ENCODE peak calls at places on chromosomes 11 and 22, in nine cellular contexts. E is AG04450, W is caudate nucleus, J is PC-3, A is PC-9, Q is A549, N is adrenal gland, G is colonic mucosa, Z is fibroblast of lung. U is an unnamed sample.
A peak's percentile ranks its signal among the peaks of the same experiment; 100 is the strongest.

GRCh38 chr11:88357323-88358039 is 19.9 kb upstream of the CTSC start:
- DNase-seq in E (no peak), W (no peak), J (peak; percentile 87), A (no peak), Q (peak; percentile 47), N (no peak), G (no peak), Z (peak; percentile 61), U (no peak)

GRCh38 chr11:129280027-129280811 is 88.1 kb upstream of the ARHGAP32 start:
- DNase-seq in E (no peak), W (no peak), J (peak; percentile 92), A (no peak), Q (no peak), N (peak; percentile 43), G (no peak), Z (peak; percentile 70), U (no peak)

GRCh38 chr11:19953342-19953741 is 206.9 kb downstream of the DBX1 start:
- DNase-seq in E (no peak), W (no peak), J (no peak), A (no peak), Q (peak; percentile 36), N (no peak), G (no peak), Z (peak; percentile 77), U (no peak)

GRCh38 chr11:86980397-86980796 is 25.2 kb upstream of the FZD4 start:
- DNase-seq in E (no peak), W (no peak), J (no peak), A (no peak), Q (no peak), N (no peak), G (no peak), Z (no peak), U (no peak)

GRCh38 chr11:67418476-67419281 is 3.2 kb downstream of the CARNS1 start:
- DNase-seq in E (no peak), W (no peak), J (no peak), A (peak; percentile 50), Q (no peak), N (no peak), G (no peak), Z (no peak), U (no peak)

GRCh38 chr11:72015511-72016061 is 16.9 kb downstream of the IL18BP start:
- DNase-seq in E (no peak), W (no peak), J (peak; percentile 42), A (no peak), Q (peak; percentile 49), N (no peak), G (no peak), Z (peak; percentile 29), U (no peak)

GRCh38 chr11:4068962-4069361 is 25.6 kb upstream of the RRM1 start:
- DNase-seq in E (no peak), W (no peak), J (no peak), A (no peak), Q (no peak), N (no peak), G (no peak), Z (peak; percentile 34), U (no peak)

GRCh38 chr11:15942936-15943335 is 413.4 kb downstream of the SOX6 start:
- DNase-seq in E (no peak), W (no peak), J (no peak), A (no peak), Q (no peak), N (no peak), G (no peak), Z (no peak), U (no peak)

GRCh38 chr11:59172345-59173079 is 580 bp downstream of the DTX4 start:
- DNase-seq in E (no peak), W (no peak), J (peak; percentile 13), A (peak; percentile 61), Q (no peak), N (no peak), G (peak; percentile 69), Z (no peak), U (no peak)

GRCh38 chr11:94871491-94872185 is 101.7 kb downstream of the CWC15 start:
- DNase-seq in E (no peak), W (no peak), J (no peak), A (no peak), Q (no peak), N (no peak), G (no peak), Z (no peak), U (no peak)

GRCh38 chr11:71333473-71333872 is 81.1 kb upstream of the SHANK2 start:
- DNase-seq in E (no peak), W (no peak), J (no peak), A (no peak), Q (no peak), N (no peak), G (no peak), Z (no peak), U (no peak)

GRCh38 chr11:124832571-124832970 is 32.4 kb upstream of the MSANTD2 start:
- DNase-seq in E (no peak), W (no peak), J (peak; percentile 89), A (no peak), Q (no peak), N (no peak), G (no peak), Z (peak; percentile 48), U (no peak)

DNA sequence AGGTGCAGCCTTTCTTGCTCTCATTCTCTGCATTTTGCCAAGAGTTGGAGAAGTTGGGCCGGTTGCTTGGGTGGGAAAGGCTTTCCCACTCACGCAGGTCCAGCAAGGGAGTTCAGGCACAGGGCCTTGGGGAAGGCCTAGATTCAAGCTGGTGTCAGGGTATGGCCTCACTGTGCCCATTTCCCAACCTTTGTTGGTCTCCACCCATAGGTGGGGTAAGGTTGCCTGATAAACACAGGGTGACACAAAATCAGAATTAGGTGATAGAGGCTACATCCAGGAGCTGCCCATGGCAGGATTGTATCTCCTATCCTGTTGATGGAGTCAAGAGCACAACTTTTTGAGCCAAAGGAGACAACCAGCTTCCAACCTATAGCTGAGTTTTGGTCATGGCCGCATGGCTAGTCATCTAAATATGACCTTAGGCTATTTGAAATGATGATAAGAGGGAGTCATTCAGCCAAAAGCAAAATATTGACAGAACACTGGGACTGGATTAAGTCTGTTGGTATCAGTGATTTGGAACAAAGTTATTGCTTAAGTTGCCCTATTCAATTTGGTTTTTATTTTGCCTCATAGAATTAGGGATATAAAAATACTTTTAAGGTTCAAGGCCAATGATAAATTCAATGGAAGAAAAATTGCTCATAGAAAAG is 20.9 kb downstream of the CAT start:
- DNase-seq in E (no peak), W (no peak), J (no peak), A (no peak), Q (no peak), N (no peak), G (no peak), Z (no peak), U (no peak)
- H3K27ac ChIP-seq in E (no peak overlapping the region), W (no peak overlapping the region), J (no peak overlapping the region), A (no peak overlapping the region), Q (no peak overlapping the region), N (no peak overlapping the region), G (no peak overlapping the region), Z (no peak overlapping the region), U (no peak overlapping the region)

GRCh38 chr22:47278655-47279054 is 516.2 kb downstream of the TBC1D22A start:
- DNase-seq in E (no peak), W (no peak), J (no peak), A (no peak), Q (no peak), N (no peak), G (no peak), Z (no peak), U (no peak)
- H3K27ac ChIP-seq in E (no peak overlapping the region), W (no peak overlapping the region), J (no peak overlapping the region), A (no peak overlapping the region), Q (no peak overlapping the region), N (no peak overlapping the region), G (no peak overlapping the region), Z (no peak overlapping the region), U (no peak overlapping the region)

GRCh38 chr11:47791774-47792173 is 24.6 kb upstream of the FNBP4 start:
- DNase-seq in E (no peak), W (no peak), J (no peak), A (no peak), Q (no peak), N (no peak), G (no peak), Z (no peak), U (no peak)
- H3K27ac ChIP-seq in E (no peak overlapping the region), W (no peak overlapping the region), J (no peak overlapping the region), A (no peak overlapping the region), Q (no peak overlapping the region), N (peak overlapping the region; percentile 39), G (no peak overlapping the region), Z (no peak overlapping the region), U (peak overlapping the region; percentile 86)

GRCh38 chr22:28021998-28022660 is 103.1 kb upstream of the PITPNB start:
- DNase-seq in E (no peak), W (no peak), J (no peak), A (no peak), Q (no peak), N (peak; percentile 13), G (peak; percentile 15), Z (no peak), U (no peak)

GRCh38 chr22:28019360-28019759 is 100.3 kb upstream of the PITPNB start:
- DNase-seq in E (no peak), W (no peak), J (peak; percentile 74), A (peak; percentile 59), Q (no peak), N (peak; percentile 78), G (no peak), Z (peak; percentile 29), U (peak; percentile 39)

GRCh38 chr22:28018461-28018927 is 99.4 kb upstream of the PITPNB start:
- DNase-seq in E (no peak), W (no peak), J (no peak), A (no peak), Q (no peak), N (peak; percentile 17), G (no peak), Z (no peak), U (no peak)

GRCh38 chr22:28021116-28021997 is 102.3 kb upstream of the PITPNB start:
- DNase-seq in E (no peak), W (no peak), J (no peak), A (no peak), Q (no peak), N (peak; percentile 16), G (peak; percentile 13), Z (no peak), U (peak; percentile 24)

DNA sequence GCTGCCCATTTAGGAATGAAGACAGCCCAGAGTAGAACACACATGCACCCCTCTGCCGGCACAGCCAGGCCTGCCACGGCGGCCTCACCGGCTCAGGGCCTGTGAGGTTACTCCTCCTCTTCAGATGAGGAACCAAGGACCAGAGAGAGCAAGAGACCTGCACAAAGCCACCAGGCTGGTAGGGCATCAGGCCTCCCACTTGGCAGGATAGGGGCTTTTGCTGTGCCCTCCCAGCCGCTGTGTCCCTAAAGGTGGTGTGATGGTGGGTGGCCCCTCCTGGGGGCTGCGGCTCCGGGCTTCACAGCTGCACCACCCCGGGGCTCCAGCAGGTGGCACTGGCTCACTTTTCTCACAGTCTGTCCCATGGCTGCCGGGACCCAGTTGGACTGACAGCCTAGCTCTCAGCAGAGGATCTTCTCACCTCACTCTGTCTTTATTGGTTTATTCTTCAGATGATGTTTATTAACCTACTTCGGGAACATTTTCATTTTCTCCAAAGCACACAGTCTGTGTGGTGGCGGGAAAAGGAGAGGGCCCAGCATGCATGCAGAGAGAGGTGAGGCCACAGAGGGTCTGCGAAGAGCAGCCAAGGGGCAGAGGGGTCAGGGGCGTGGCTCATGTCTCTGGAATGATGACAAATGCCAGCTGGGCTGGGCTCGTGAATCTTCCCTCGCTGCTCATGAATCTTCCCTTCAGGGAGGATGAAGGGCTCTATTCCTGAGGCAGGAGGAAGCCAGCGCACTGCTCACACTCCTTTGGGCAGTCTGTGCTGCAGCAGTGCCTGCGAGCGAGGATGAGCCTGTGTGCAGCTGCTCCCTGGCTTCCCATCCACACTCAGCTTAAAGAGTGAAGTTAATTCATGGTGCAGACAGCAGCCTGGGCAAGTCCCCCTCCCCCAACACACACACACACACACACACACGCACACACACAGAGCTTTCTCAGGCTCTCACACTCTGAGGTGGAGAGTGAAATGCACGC is 101.1 kb upstream of the PITPNB start:
- DNase-seq in E (no peak), W (peak; percentile 32), J (peak; percentile 52), A (peak; percentile 55), Q (peak; percentile 44), N (peak; percentile 79), G (peak; percentile 73), Z (peak; percentile 35), U (peak; percentile 76)
- H3K27ac ChIP-seq in E (peak overlapping the region; percentile 39), W (no peak overlapping the region), J (no peak overlapping the region), A (no peak overlapping the region), Q (no peak overlapping the region), N (peak overlapping the region; percentile 66), G (no peak overlapping the region), Z (no peak overlapping the region), U (peak overlapping the region; percentile 47)

U was measured in dorsolateral prefrontal cortex.